ENCODE peak calls at places on chromosome 17, in six cellular contexts. S is A549, O is stomach, F is upper lobe of left lung, G is ovary, K is tibial nerve. Y is an unnamed sample.

GRCh38 chr17:3015890-3016289 is 47.5 kb downstream of the OR1D5 start:
- DNase-seq in S (no peak), K (no peak), G (no peak), F (no peak), O (no peak), Y (no peak)

GRCh38 chr17:57284984-57285646 is 28.8 kb downstream of the MSI2 start:
- DNase-seq in O (no peak), S (no peak), K (no peak), F (no peak), G (peak; percentile 72), Y (no peak)

GRCh38 chr17:49996495-49997255 is 1.7 kb upstream of the DLX3 start:
- DNase-seq in K (peak; percentile 28), F (peak; percentile 54), G (peak; percentile 80), S (peak; percentile 81), O (peak; percentile 59), Y (no peak)

GRCh38 chr17:65489413-65490170 is 71.9 kb downstream of the AXIN2 start:
- DNase-seq in F (no peak), S (no peak), G (no peak), O (no peak), K (no peak), Y (peak; percentile 8)

GRCh38 chr17:8250101-8250500 is 1.0 kb downstream of the PFAS start:
- DNase-seq in S (no peak), K (no peak), G (no peak), O (no peak), F (no peak), Y (no peak)

GRCh38 chr17:58189436-58190146 is 2.9 kb upstream of the EPX start:
- DNase-seq in K (peak; percentile 12), F (peak; percentile 87), G (no peak), S (peak; percentile 71), O (peak; percentile 33), Y (no peak)

GRCh38 chr17:50947844-50948514 is 81.8 kb upstream of the TOB1 start:
- DNase-seq in O (peak; percentile 96), S (no peak), G (peak; percentile 61), K (no peak), F (peak; percentile 90), Y (peak; percentile 86)

GRCh38 chr17:28599311-28600184 is 723 bp upstream of the SPAG5 start:
- DNase-seq in K (peak; percentile 51), G (peak; percentile 79), F (peak; percentile 60), S (peak; percentile 72), O (peak; percentile 71), Y (peak; percentile 87)

GRCh38 chr17:34703533-34703932 is 124.2 kb downstream of the TMEM132E start:
- DNase-seq in S (no peak), G (no peak), K (peak; percentile 31), F (no peak), O (no peak), Y (no peak)

GRCh38 chr17:78611636-78612035 is 34.4 kb upstream of the DNAH17 start:
- DNase-seq in K (no peak), O (no peak), G (no peak), S (no peak), F (no peak), Y (peak; percentile 81)

GRCh38 chr17:58328195-58329034 is at the start of gene TSPOAP1:
- DNase-seq in S (no peak), O (no peak), K (no peak), F (peak; percentile 46), G (peak; percentile 38), Y (no peak)

GRCh38 chr17:64209356-64209941 is 53.6 kb downstream of the TEX2 start:
- DNase-seq in S (no peak), K (no peak), G (no peak), F (no peak), O (no peak), Y (no peak)

GRCh38 chr17:57140321-57140720 is 55.3 kb downstream of the AKAP1 start:
- DNase-seq in O (no peak), K (no peak), F (no peak), G (no peak), S (no peak), Y (no peak)

GRCh38 chr17:73585583-73585982 is 58.7 kb downstream of the SDK2 start:
- DNase-seq in K (no peak), F (no peak), O (no peak), G (no peak), S (no peak), Y (no peak)

GRCh38 chr17:2023692-2024571 is 1.2 kb downstream of the RTN4RL1 start:
- DNase-seq in K (peak; percentile 83), O (no peak), G (peak; percentile 70), F (peak; percentile 77), S (peak; percentile 55), Y (peak; percentile 81)

GRCh38 chr17:19714542-19715411 is 1.6 kb downstream of the SLC47A2 start:
- DNase-seq in S (no peak), K (no peak), G (no peak), F (no peak), O (no peak), Y (peak; percentile 64)

GRCh38 chr17:8068736-8069586 is 18.6 kb downstream of the ALOX12B start:
- DNase-seq in S (no peak), K (peak; percentile 8), O (no peak), G (no peak), F (peak; percentile 77), Y (peak; percentile 76)

GRCh38 chr17:73770115-73770848 is 126.0 kb upstream of the SDK2 start:
- DNase-seq in G (peak; percentile 77), K (peak; percentile 85), F (peak; percentile 56), O (peak; percentile 81), S (peak; percentile 57), Y (peak; percentile 93)

GRCh38 chr17:72700226-72700625 is 392.3 kb downstream of the SLC39A11 start:
- DNase-seq in F (no peak), S (no peak), O (no peak), G (no peak), K (no peak), Y (no peak)

GRCh38 chr17:47317119-47317518 is 6.6 kb upstream of the EFCAB13 start:
- DNase-seq in G (no peak), S (no peak), K (no peak), F (no peak), O (no peak), Y (no peak)

GRCh38 chr17:13362341-13363122 is 239.2 kb downstream of the HS3ST3A1 start:
- DNase-seq in F (no peak), S (no peak), G (no peak), O (no peak), K (no peak), Y (no peak)

GRCh38 chr17:42027540-42027889 is 7.6 kb downstream of the NKIRAS2 start:
- DNase-seq in S (no peak), G (no peak), F (no peak), K (no peak), O (no peak), Y (no peak)

GRCh38 chr17:66373944-66374817 is 71.8 kb downstream of the PRKCA start:
- DNase-seq in F (peak; percentile 32), G (no peak), S (no peak), O (no peak), K (no peak), Y (no peak)

GRCh38 chr17:33756021-33756420 is 462.9 kb upstream of the ASIC2 start:
- DNase-seq in K (no peak), O (no peak), F (no peak), S (no peak), G (no peak), Y (no peak)

GRCh38 chr17:49516190-49516589 is 21.1 kb downstream of the NGFR start:
- DNase-seq in F (no peak), K (no peak), G (peak; percentile 66), O (no peak), S (no peak), Y (no peak)

GRCh38 chr17:1762233-1762905 is 509 bp downstream of the SERPINF1 start:
- DNase-seq in F (no peak), G (peak; percentile 78), S (no peak), K (no peak), O (no peak), Y (peak; percentile 86)

GRCh38 chr17:48153711-48154642 is 46.4 kb downstream of the SNX11 start:
- DNase-seq in F (no peak), O (peak; percentile 51), G (no peak), K (no peak), S (peak; percentile 75), Y (no peak)

GRCh38 chr17:60720763-60721531 is 43.3 kb downstream of the BCAS3 start:
- DNase-seq in K (peak; percentile 72), G (no peak), F (peak; percentile 21), S (peak; percentile 63), O (no peak), Y (no peak)

GRCh38 chr17:57412520-57413096 is 156.3 kb downstream of the MSI2 start:
- DNase-seq in S (no peak), K (no peak), F (no peak), O (no peak), G (no peak), Y (no peak)

GRCh38 chr17:18070861-18071340 is 16.8 kb upstream of the DRG2 start:
- DNase-seq in F (no peak), K (no peak), G (no peak), O (no peak), S (no peak), Y (no peak)

GRCh38 chr17:51372345-51373004 is 112.1 kb downstream of the UTP18 start:
- DNase-seq in F (peak; percentile 49), G (no peak), K (peak; percentile 32), S (peak; percentile 33), O (no peak), Y (no peak)

GRCh38 chr17:41683441-41684007 is 5.2 kb upstream of the EIF1 start:
- DNase-seq in S (no peak), K (no peak), F (no peak), O (no peak), G (no peak), Y (peak; percentile 60)

GRCh38 chr17:81899514-81900166 is 2.4 kb upstream of the NPB start:
- DNase-seq in S (no peak), O (no peak), G (no peak), K (no peak), F (no peak), Y (no peak)
- TF ChIP-seq POLR2A in S (no peak), O (no peak), G (no peak), K (no peak), F (no peak), Y (no peak)

GRCh38 chr17:38815576-38816193 is 9.4 kb downstream of the CWC25 start:
- DNase-seq in O (no peak), F (no peak), G (no peak), K (no peak), S (peak; percentile 72), Y (no peak)
- H3K4me1 ChIP-seq in O (no peaks in the 10 kb centered on the region), F (peaks cover 3% of the 10 kb centered on the region), G (no peaks in the 10 kb centered on the region), K (no peaks in the 10 kb centered on the region), S (peaks cover 16% of the 10 kb centered on the region), Y (no peaks in the 10 kb centered on the region)

GRCh38 chr17:75131278-75132017 is at the start of gene NT5C:
- DNase-seq in F (peak; percentile 85), G (peak; percentile 90), O (peak; percentile 82), K (peak; percentile 59), S (peak; percentile 85), Y (peak; percentile 91)
- TF ChIP-seq EP300 in F (no peak), G (no peak), O (no peak), K (no peak), S (no peak), Y (no peak)

DNA sequence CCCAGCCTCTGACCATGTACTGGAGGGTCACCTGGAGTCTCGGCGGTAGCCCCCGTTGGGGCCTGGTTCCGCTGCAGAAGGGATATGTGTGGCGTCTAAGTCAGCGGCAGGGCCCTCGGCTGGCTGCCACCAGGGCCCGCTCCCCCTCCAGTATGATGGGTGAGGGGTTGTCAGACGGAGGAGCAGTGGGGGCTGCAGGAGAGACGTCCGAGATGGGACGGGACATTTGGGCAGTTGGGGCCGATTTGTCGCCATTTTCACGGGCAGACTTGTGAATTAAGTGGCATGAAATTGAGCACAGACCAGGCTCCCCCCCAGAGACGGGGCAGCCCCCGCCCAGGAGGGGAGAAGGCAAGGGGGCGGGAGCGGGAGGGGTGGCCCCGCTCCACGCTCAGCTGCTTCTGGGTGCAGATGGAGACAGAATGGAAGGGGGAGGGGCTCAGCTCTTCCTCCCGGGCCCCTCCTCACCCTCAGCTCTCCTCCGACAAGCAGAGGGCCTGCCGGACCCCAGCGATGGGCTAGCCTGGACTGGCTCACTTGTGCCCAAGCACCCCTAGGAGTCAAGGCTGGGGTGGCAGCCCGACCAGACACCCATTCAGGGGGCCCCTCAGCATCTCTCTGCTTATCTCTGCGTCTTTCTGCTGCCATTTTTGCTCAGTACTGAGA is 52.6 kb upstream of the LHX1 start:
- DNase-seq in K (no peak), O (no peak), F (no peak), G (no peak), S (no peak), Y (no peak)
- TF ChIP-seq POLR2A in K (no peak), O (no peak), F (no peak), G (no peak), S (no peak), Y (no peak)

Y was measured in sigmoid colon.